ENCODE peak calls at places on chromosomes 1 and 21, in six cellular contexts. R is CD8-positive, alpha-beta T cell; O is iPS DF 6.9; W is keratinocyte; Z is gastrocnemius medialis; P is dorsolateral prefrontal cortex. N is an unnamed sample.

GRCh38 chr21:25997788-25998611 is 172.6 kb downstream of the APP start:
- DNase-seq in R (no peak), O (peak; percentile 60), W (no peak), Z (no peak), P (no peak), N (no peak)

GRCh38 chr1:115302390-115302961 is 35.6 kb downstream of the NGF start:
- DNase-seq in R (no peak), O (no peak), W (peak; percentile 7), Z (no peak), P (no peak), N (no peak)

GRCh38 chr1:225700164-225700740 is 47.3 kb upstream of the ENAH start:
- DNase-seq in R (no peak), O (no peak), W (peak; percentile 76), Z (peak; percentile 58), P (no peak), N (no peak)

GRCh38 chr1:163561570-163562295 is 240.0 kb downstream of the NUF2 start:
- DNase-seq in R (no peak), O (peak; percentile 83), W (no peak), Z (no peak), P (no peak), N (no peak)

GRCh38 chr1:161096514-161096913 is 1.6 kb upstream of the KLHDC9 start:
- DNase-seq in R (no peak), O (no peak), W (no peak), Z (peak; percentile 72), P (no peak), N (no peak)

GRCh38 chr1:3481836-3482589 is 27.5 kb downstream of the ARHGEF16 start:
- DNase-seq in R (no peak), O (no peak), W (peak; percentile 75), Z (no peak), P (no peak), N (no peak)

GRCh38 chr1:156100205-156100995 is 14.1 kb upstream of the LMNA start:
- DNase-seq in R (no peak), O (no peak), W (no peak), Z (no peak), P (no peak), N (no peak)

GRCh38 chr1:4529579-4530445 is 124.6 kb upstream of the AJAP1 start:
- DNase-seq in R (no peak), O (no peak), W (no peak), Z (no peak), P (no peak), N (no peak)

GRCh38 chr1:4601986-4602385 is 52.4 kb upstream of the AJAP1 start:
- DNase-seq in R (no peak), O (no peak), W (no peak), Z (no peak), P (no peak), N (no peak)

GRCh38 chr1:30652151-30652915 is 71.1 kb downstream of the MATN1 start:
- DNase-seq in R (no peak), O (no peak), W (no peak), Z (no peak), P (no peak), N (no peak)

GRCh38 chr1:30650959-30651320 is 72.4 kb downstream of the MATN1 start:
- DNase-seq in R (no peak), O (no peak), W (no peak), Z (no peak), P (no peak), N (no peak)

GRCh38 chr1:30648408-30649000 is 74.9 kb downstream of the MATN1 start:
- DNase-seq in R (no peak), O (no peak), W (no peak), Z (no peak), P (no peak), N (no peak)

GRCh38 chr1:30649321-30649991 is 73.9 kb downstream of the MATN1 start:
- DNase-seq in R (no peak), O (no peak), W (peak; percentile 99), Z (no peak), P (no peak), N (no peak)

DNA sequence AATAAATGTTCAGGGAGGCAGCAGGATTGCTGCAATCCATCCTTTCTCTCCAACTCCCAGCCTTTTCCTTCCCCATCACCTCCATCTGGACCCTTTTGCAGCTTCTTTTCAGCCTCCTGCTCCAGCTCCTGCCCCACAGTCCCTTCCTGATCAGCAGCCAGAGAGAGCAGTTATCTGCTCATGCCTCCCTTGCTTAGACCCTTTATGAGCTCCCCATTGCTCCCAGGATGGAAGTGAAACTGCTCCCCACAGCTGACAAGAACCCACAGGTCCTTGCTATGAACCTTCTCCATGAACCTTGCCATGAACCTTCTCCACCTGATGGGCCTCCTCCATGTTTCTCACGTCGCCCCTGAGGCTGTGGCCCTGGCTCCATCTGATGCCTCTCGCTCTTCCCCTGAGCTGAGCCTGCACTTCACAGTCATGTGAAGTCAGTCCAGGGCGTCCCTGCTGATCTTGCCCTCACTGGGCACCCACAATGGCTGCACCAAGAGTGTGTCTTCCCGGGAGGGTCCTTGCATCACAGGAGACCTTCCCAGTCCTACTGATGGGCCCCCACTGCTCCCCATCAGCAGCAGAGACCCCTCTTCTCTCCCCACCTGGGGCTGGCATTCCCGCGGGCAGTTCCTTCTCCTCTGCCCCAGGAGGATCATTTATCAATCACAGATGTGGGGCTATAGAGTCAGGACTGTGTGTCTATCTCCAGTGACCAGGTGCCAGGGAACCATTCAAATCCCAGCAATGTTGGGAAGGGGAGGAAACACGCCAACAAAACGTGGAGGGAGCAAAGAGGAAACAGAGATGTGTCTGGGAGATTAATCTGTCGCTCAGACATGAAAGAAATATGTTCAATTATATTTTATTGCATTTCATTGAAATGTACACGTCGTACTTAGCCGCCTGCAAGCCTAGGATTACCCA is 73.1 kb downstream of the MATN1 start:
- DNase-seq in R (no peak), O (no peak), W (no peak), Z (no peak), P (no peak), N (no peak)
- H3K27ac ChIP-seq in R (no peak overlapping the region), O (no peak overlapping the region), W (peak overlapping the region; percentile 89), Z (no peak overlapping the region), P (no peak overlapping the region), N (no peak overlapping the region)

GRCh38 chr1:26743426-26744059 is 44.2 kb upstream of the PIGV start:
- DNase-seq in R (no peak), O (no peak), W (no peak), Z (no peak), P (no peak), N (no peak)
- H3K27ac ChIP-seq in R (peak overlapping the region; percentile 6), O (no peak overlapping the region), W (peak overlapping the region; percentile 27), Z (peak overlapping the region; percentile 68), P (peak overlapping the region; percentile 77), N (peak overlapping the region; percentile 69)

DNA sequence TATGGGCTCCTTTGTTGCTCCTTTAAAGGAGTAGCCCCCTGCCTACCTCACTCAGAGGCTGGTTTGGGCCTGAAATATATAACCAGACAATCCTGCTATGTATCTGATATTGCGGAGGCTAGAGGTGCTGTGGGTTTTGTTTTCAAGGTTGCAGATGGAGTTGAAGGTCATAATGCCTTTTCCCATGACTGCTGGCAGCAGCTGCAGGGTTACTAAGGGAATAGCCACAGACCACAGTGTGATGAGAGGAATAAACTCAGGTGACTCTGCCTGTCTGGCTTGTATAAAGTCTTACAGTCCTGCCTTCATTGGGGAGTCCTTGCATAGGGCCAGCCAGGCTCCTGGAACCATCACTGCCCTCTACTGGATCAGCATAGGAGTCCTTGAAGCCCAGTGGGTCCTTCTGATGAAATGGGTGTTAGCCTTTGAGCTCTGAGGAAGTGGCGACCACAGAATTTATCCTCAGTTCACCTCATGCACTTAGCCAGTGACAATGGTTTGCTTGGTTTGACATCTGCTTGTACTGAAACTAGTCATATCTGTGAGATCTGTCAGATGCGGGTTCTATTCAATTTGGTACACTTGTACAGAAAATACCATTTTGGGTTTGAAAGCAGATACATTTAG is 174.4 kb upstream of the HMCN1 start:
- DNase-seq in R (peak; percentile 21), O (peak; percentile 47), W (no peak), Z (peak; percentile 28), P (peak; percentile 39), N (peak; percentile 42)
- H3K27ac ChIP-seq in R (no peak overlapping the region), O (no peak overlapping the region), W (no peak overlapping the region), Z (no peak overlapping the region), P (no peak overlapping the region), N (no peak overlapping the region)

GRCh38 chr21:45982256-45982757 is 737 bp downstream of the COL6A1 start:
- DNase-seq in R (no peak), O (no peak), W (no peak), Z (peak; percentile 19), P (no peak), N (no peak)
- H3K27ac ChIP-seq in R (no peak overlapping the region), O (no peak overlapping the region), W (no peak overlapping the region), Z (peak overlapping the region; percentile 77), P (no peak overlapping the region), N (no peak overlapping the region)

DNA sequence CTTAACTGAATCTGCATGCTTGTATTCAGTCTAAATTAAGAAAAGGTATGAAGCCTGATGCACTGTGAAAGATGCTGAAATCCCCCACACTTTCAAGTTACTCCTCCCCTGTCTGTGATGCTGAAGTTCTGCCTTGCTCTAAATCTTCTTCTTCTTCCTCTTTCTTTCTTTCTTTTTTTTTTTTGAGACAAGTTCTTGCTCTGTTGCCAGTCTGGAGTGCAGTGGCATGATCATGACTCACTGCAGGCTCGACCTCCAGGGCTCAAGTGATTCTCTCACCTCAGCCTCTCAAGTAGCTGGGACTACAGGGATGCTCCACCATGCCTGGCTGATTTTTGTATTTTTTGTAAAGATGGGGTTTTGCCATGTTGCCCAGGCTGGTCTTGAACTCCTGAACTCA is 231.0 kb upstream of the B3GALT2 start:
- DNase-seq in R (no peak), O (no peak), W (no peak), Z (no peak), P (no peak), N (no peak)
- H3K27ac ChIP-seq in R (no peak overlapping the region), O (no peak overlapping the region), W (no peak overlapping the region), Z (no peak overlapping the region), P (no peak overlapping the region), N (no peak overlapping the region)

GRCh38 chr21:36115138-36115710 is 19.7 kb upstream of the CBR3 start:
- DNase-seq in R (no peak), O (no peak), W (no peak), Z (no peak), P (no peak), N (no peak)
- H3K27ac ChIP-seq in R (peak overlapping the region; percentile 41), O (no peak overlapping the region), W (no peak overlapping the region), Z (no peak overlapping the region), P (no peak overlapping the region), N (no peak overlapping the region)